ENCODE peak calls at places on chromosomes 7 and 10, in five cellular contexts. One of them, this sample, is unnamed.

GRCh38 chr7:77679608-77680007 is 16.7 kb upstream of the RSBN1L start:
- DNase-seq in fibroblast of pulmonary artery: no peak
- DNase-seq in NCI-H2029: peak
- DNase-seq in activated naive CD4-positive, alpha-beta T cell treated with anti-CD3 and anti-CD28 coated beads for 36 hours: no peak
- DNase-seq in activated T-helper 1 cell treated with anti-CD3 and anti-CD28 coated beads, Interleukin-2, amount 50 U/mL, for 16 hours: no peak
- DNase-seq in this sample: peak

GRCh38 chr10:3064423-3064822 is 2.9 kb upstream of the PFKP start:
- DNase-seq in activated naive CD4-positive, alpha-beta T cell treated with anti-CD3 and anti-CD28 coated beads for 36 hours: no peak
- DNase-seq in fibroblast of pulmonary artery: no peak
- DNase-seq in NCI-H2029: no peak
- DNase-seq in activated T-helper 1 cell treated with anti-CD3 and anti-CD28 coated beads, Interleukin-2, amount 50 U/mL, for 16 hours: no peak
- DNase-seq in this sample: no peak

GRCh38 chr10:92880233-92880861 is 32.0 kb downstream of the EXOC6 start:
- DNase-seq in activated T-helper 1 cell treated with anti-CD3 and anti-CD28 coated beads, Interleukin-2, amount 50 U/mL, for 16 hours: no peak
- DNase-seq in fibroblast of pulmonary artery: peak
- DNase-seq in activated naive CD4-positive, alpha-beta T cell treated with anti-CD3 and anti-CD28 coated beads for 36 hours: no peak
- DNase-seq in NCI-H2029: peak
- DNase-seq in this sample: peak

GRCh38 chr10:107952649-107953589 is 788.4 kb upstream of the SORCS1 start:
- DNase-seq in NCI-H2029: no peak
- DNase-seq in activated T-helper 1 cell treated with anti-CD3 and anti-CD28 coated beads, Interleukin-2, amount 50 U/mL, for 16 hours: no peak
- DNase-seq in activated naive CD4-positive, alpha-beta T cell treated with anti-CD3 and anti-CD28 coated beads for 36 hours: no peak
- DNase-seq in fibroblast of pulmonary artery: no peak
- DNase-seq in this sample: no peak

GRCh38 chr10:12577610-12578009 is 228.3 kb downstream of the CAMK1D start:
- DNase-seq in activated naive CD4-positive, alpha-beta T cell treated with anti-CD3 and anti-CD28 coated beads for 36 hours: no peak
- DNase-seq in NCI-H2029: no peak
- DNase-seq in activated T-helper 1 cell treated with anti-CD3 and anti-CD28 coated beads, Interleukin-2, amount 50 U/mL, for 16 hours: no peak
- DNase-seq in fibroblast of pulmonary artery: no peak
- DNase-seq in this sample: no peak

GRCh38 chr7:98495523-98495922 is 94.6 kb upstream of the BAIAP2L1 start:
- DNase-seq in NCI-H2029: no peak
- DNase-seq in fibroblast of pulmonary artery: no peak
- DNase-seq in activated naive CD4-positive, alpha-beta T cell treated with anti-CD3 and anti-CD28 coated beads for 36 hours: no peak
- DNase-seq in activated T-helper 1 cell treated with anti-CD3 and anti-CD28 coated beads, Interleukin-2, amount 50 U/mL, for 16 hours: no peak
- DNase-seq in this sample: no peak

GRCh38 chr7:72493850-72494661 is 81.9 kb upstream of the CALN1 start:
- DNase-seq in activated T-helper 1 cell treated with anti-CD3 and anti-CD28 coated beads, Interleukin-2, amount 50 U/mL, for 16 hours: no peak
- DNase-seq in NCI-H2029: peak
- DNase-seq in fibroblast of pulmonary artery: peak
- DNase-seq in activated naive CD4-positive, alpha-beta T cell treated with anti-CD3 and anti-CD28 coated beads for 36 hours: peak
- DNase-seq in this sample: peak

GRCh38 chr10:95266674-95267095 is 24.1 kb downstream of the PDLIM1 start:
- DNase-seq in activated T-helper 1 cell treated with anti-CD3 and anti-CD28 coated beads, Interleukin-2, amount 50 U/mL, for 16 hours: no peak
- DNase-seq in fibroblast of pulmonary artery: peak
- DNase-seq in activated naive CD4-positive, alpha-beta T cell treated with anti-CD3 and anti-CD28 coated beads for 36 hours: no peak
- DNase-seq in NCI-H2029: peak
- DNase-seq in this sample: no peak

GRCh38 chr7:13778967-13779366 is 210.5 kb downstream of the ETV1 start:
- DNase-seq in activated T-helper 1 cell treated with anti-CD3 and anti-CD28 coated beads, Interleukin-2, amount 50 U/mL, for 16 hours: no peak
- DNase-seq in NCI-H2029: no peak
- DNase-seq in activated naive CD4-positive, alpha-beta T cell treated with anti-CD3 and anti-CD28 coated beads for 36 hours: no peak
- DNase-seq in fibroblast of pulmonary artery: peak
- DNase-seq in this sample: no peak

GRCh38 chr10:124415210-124415609 is 3.5 kb downstream of the OAT start:
- DNase-seq in fibroblast of pulmonary artery: no peak
- DNase-seq in NCI-H2029: no peak
- DNase-seq in activated naive CD4-positive, alpha-beta T cell treated with anti-CD3 and anti-CD28 coated beads for 36 hours: no peak
- DNase-seq in activated T-helper 1 cell treated with anti-CD3 and anti-CD28 coated beads, Interleukin-2, amount 50 U/mL, for 16 hours: no peak
- DNase-seq in this sample: no peak

This sample was measured in NCI-H510A treated with DMSO at 0.1 percent for 48 hours.